ENCODE peak calls at places on chromosomes 11 and 22, in nine cellular contexts. G is GM10248, E is adrenal gland, X is islet precursor cell, P is GM03348, H is heart left ventricle, U is PC-3, K is WERI-Rb-1, W is nephron progenitor cell. L is an unnamed sample.

GRCh38 chr22:27238935-27239510 is 562.5 kb downstream of the MN1 start:
- DNase-seq in G (no peak), E (peak; percentile 60), X (peak; percentile 95), P (peak; percentile 96), H (peak; percentile 91), U (peak; percentile 7), K (no peak), W (peak; percentile 48), L (no peak)

GRCh38 chr11:65861533-65862183 is 1.4 kb downstream of the MUS81 start:
- DNase-seq in G (no peak), E (peak; percentile 18), X (no peak), P (no peak), H (peak; percentile 23), U (no peak), K (peak; percentile 13), W (no peak), L (peak; percentile 1)

GRCh38 chr22:31107206-31108118 is at the start of gene SELENOM:
- DNase-seq in G (peak; percentile 96), E (peak; percentile 98), X (peak; percentile 99), P (peak; percentile 99), H (peak; percentile 98), U (peak; percentile 97), K (peak; percentile 84), W (peak; percentile 93), L (peak; percentile 96)

GRCh38 chr22:22948651-22949611 is 61.3 kb downstream of the IGLL5 start:
- DNase-seq in G (peak; percentile 2), E (no peak), X (peak; percentile 45), P (peak; percentile 22), H (no peak), U (no peak), K (no peak), W (no peak), L (no peak)

GRCh38 chr22:37930952-37931440 is 22.4 kb downstream of the C22orf23 start:
- DNase-seq in G (no peak), E (no peak), X (no peak), P (no peak), H (no peak), U (no peak), K (no peak), W (no peak), L (no peak)

GRCh38 chr11:65262775-65263174 is 1.0 kb downstream of the POLA2 start:
- DNase-seq in G (no peak), E (no peak), X (no peak), P (no peak), H (no peak), U (no peak), K (no peak), W (no peak), L (no peak)

GRCh38 chr11:76321340-76321739 is 59.6 kb downstream of the THAP12 start:
- DNase-seq in G (no peak), E (no peak), X (peak; percentile 52), P (no peak), H (no peak), U (no peak), K (no peak), W (no peak), L (no peak)

GRCh38 chr22:29797351-29797750 is 30.2 kb downstream of the UQCR10 start:
- DNase-seq in G (peak; percentile 62), E (no peak), X (no peak), P (no peak), H (no peak), U (no peak), K (no peak), W (no peak), L (no peak)

GRCh38 chr11:11913395-11913794 is 71.6 kb downstream of the USP47 start:
- DNase-seq in G (no peak), E (no peak), X (no peak), P (no peak), H (no peak), U (no peak), K (no peak), W (no peak), L (no peak)

GRCh38 chr11:9760180-9760550 is 96.3 kb downstream of the SWAP70 start:
- DNase-seq in G (no peak), E (peak; percentile 74), X (peak; percentile 59), P (peak; percentile 87), H (peak; percentile 96), U (peak; percentile 42), K (no peak), W (no peak), L (no peak)

GRCh38 chr11:130002846-130003716 is 446 bp upstream of the PRDM10 start:
- DNase-seq in G (peak; percentile 96), E (peak; percentile 97), X (peak; percentile 97), P (peak; percentile 99), H (peak; percentile 96), U (peak; percentile 99), K (peak; percentile 93), W (peak; percentile 87), L (peak; percentile 96)

GRCh38 chr11:2930705-2931415 is 1.6 kb upstream of the PHLDA2 start:
- DNase-seq in G (peak; percentile 82), E (peak; percentile 66), X (peak; percentile 95), P (peak; percentile 69), H (peak; percentile 58), U (peak; percentile 84), K (peak; percentile 88), W (peak; percentile 66), L (peak; percentile 79)

GRCh38 chr11:34075178-34075820 is 23.8 kb downstream of the CAPRIN1 start:
- DNase-seq in G (no peak), E (no peak), X (no peak), P (peak; percentile 66), H (no peak), U (peak; percentile 78), K (no peak), W (no peak), L (no peak)

GRCh38 chr11:62593434-62594044 is 2.2 kb upstream of the TUT1 start:
- DNase-seq in G (peak; percentile 67), E (peak; percentile 82), X (peak; percentile 84), P (peak; percentile 66), H (peak; percentile 83), U (peak; percentile 71), K (peak; percentile 86), W (peak; percentile 76), L (peak; percentile 88)

GRCh38 chr11:81987829-81988472 is 745.7 kb downstream of the FAM181B start:
- DNase-seq in G (no peak), E (peak; percentile 94), X (no peak), P (no peak), H (no peak), U (no peak), K (no peak), W (no peak), L (no peak)

GRCh38 chr11:17686185-17686980 is 33.0 kb upstream of the MYOD1 start:
- DNase-seq in G (no peak), E (no peak), X (peak; percentile 80), P (no peak), H (no peak), U (no peak), K (peak; percentile 94), W (peak; percentile 60), L (peak; percentile 69)

GRCh38 chr11:69301491-69302401 is 7.8 kb downstream of the MYEOV start:
- DNase-seq in G (no peak), E (peak; percentile 81), X (peak; percentile 92), P (peak; percentile 90), H (peak; percentile 44), U (peak; percentile 100), K (no peak), W (no peak), L (no peak)

GRCh38 chr22:48651036-48651890 is 1176.4 kb downstream of the BRD1 start:
- DNase-seq in G (no peak), E (no peak), X (no peak), P (no peak), H (no peak), U (no peak), K (no peak), W (no peak), L (no peak)

GRCh38 chr11:23573430-23573829 is 713.2 kb upstream of the CCDC179 start:
- DNase-seq in G (no peak), E (no peak), X (no peak), P (no peak), H (no peak), U (no peak), K (no peak), W (no peak), L (no peak)

GRCh38 chr11:42065199-42065598 is 605.7 kb upstream of the LRRC4C start:
- DNase-seq in G (no peak), E (no peak), X (no peak), P (no peak), H (no peak), U (no peak), K (no peak), W (no peak), L (no peak)

GRCh38 chr22:30717331-30717921 is 22.8 kb downstream of the OSBP2 start:
- DNase-seq in G (no peak), E (peak; percentile 91), X (no peak), P (peak; percentile 66), H (no peak), U (peak; percentile 88), K (no peak), W (no peak), L (no peak)

GRCh38 chr11:118175031-118175531 is 1.4 kb downstream of the SCN2B start:
- DNase-seq in G (no peak), E (no peak), X (peak; percentile 82), P (no peak), H (no peak), U (peak; percentile 77), K (no peak), W (no peak), L (no peak)

GRCh38 chr11:77079666-77080065 is 12.9 kb downstream of the CAPN5 start:
- DNase-seq in G (no peak), E (no peak), X (no peak), P (no peak), H (no peak), U (no peak), K (no peak), W (no peak), L (no peak)

GRCh38 chr11:41457216-41458014 is 2.0 kb downstream of the LRRC4C start:
- DNase-seq in G (no peak), E (no peak), X (no peak), P (no peak), H (no peak), U (peak; percentile 6), K (no peak), W (no peak), L (no peak)

GRCh38 chr11:15551897-15552851 is 437.5 kb downstream of the INSC start:
- DNase-seq in G (no peak), E (no peak), X (no peak), P (no peak), H (no peak), U (no peak), K (no peak), W (no peak), L (peak; percentile 65)

GRCh38 chr11:70637949-70638598 is 239.7 kb downstream of the CTTN start:
- DNase-seq in G (no peak), E (no peak), X (no peak), P (no peak), H (no peak), U (no peak), K (peak; percentile 77), W (no peak), L (peak; percentile 59)

GRCh38 chr11:102367364-102367763 is 20.4 kb downstream of the BIRC2 start:
- DNase-seq in G (no peak), E (no peak), X (no peak), P (peak; percentile 16), H (no peak), U (peak; percentile 59), K (no peak), W (no peak), L (no peak)

GRCh38 chr11:1935156-1936071 is 11.7 kb upstream of the MRPL23 start:
- DNase-seq in G (no peak), E (peak; percentile 8), X (no peak), P (peak; percentile 5), H (peak; percentile 21), U (no peak), K (peak; percentile 6), W (peak; percentile 3), L (no peak)